ENCODE peak calls at places on chromosomes 13 and 19, in six cellular contexts. One of them, this sample, is unnamed.

GRCh38 chr13:72463561-72463960 is 263.9 kb downstream of the MZT1 start:
- DNase-seq in dorsolateral prefrontal cortex: no peak
- DNase-seq in choroid plexus epithelial cell: peak; percentile 67
- DNase-seq in lower leg skin: no peak
- DNase-seq in heart left ventricle: no peak
- DNase-seq in thoracic aorta: no peak
- DNase-seq in this sample: peak; percentile 16

GRCh38 chr19:53871448-53871847 is 3.8 kb downstream of the MYADM start:
- DNase-seq in lower leg skin: no peak
- DNase-seq in choroid plexus epithelial cell: no peak
- DNase-seq in thoracic aorta: no peak
- DNase-seq in dorsolateral prefrontal cortex: no peak
- DNase-seq in heart left ventricle: no peak
- DNase-seq in this sample: no peak

GRCh38 chr13:24995225-24995804 is 100.6 kb upstream of the PABPC3 start:
- DNase-seq in heart left ventricle: peak; percentile 28
- DNase-seq in dorsolateral prefrontal cortex: no peak
- DNase-seq in choroid plexus epithelial cell: peak; percentile 94
- DNase-seq in thoracic aorta: no peak
- DNase-seq in lower leg skin: peak; percentile 35
- DNase-seq in this sample: peak; percentile 91

GRCh38 chr19:912181-913079 is 589 bp downstream of the R3HDM4 start:
- DNase-seq in heart left ventricle: no peak
- DNase-seq in lower leg skin: no peak
- DNase-seq in dorsolateral prefrontal cortex: no peak
- DNase-seq in choroid plexus epithelial cell: no peak
- DNase-seq in thoracic aorta: no peak
- DNase-seq in this sample: no peak

GRCh38 chr13:28573595-28574373 is 78.9 kb upstream of the FLT1 start:
- DNase-seq in thoracic aorta: no peak
- DNase-seq in heart left ventricle: no peak
- DNase-seq in choroid plexus epithelial cell: no peak
- DNase-seq in dorsolateral prefrontal cortex: no peak
- DNase-seq in lower leg skin: no peak
- DNase-seq in this sample: no peak

GRCh38 chr13:99433543-99434075 is 67.7 kb upstream of the TM9SF2 start:
- DNase-seq in lower leg skin: no peak
- DNase-seq in thoracic aorta: no peak
- DNase-seq in dorsolateral prefrontal cortex: no peak
- DNase-seq in heart left ventricle: no peak
- DNase-seq in choroid plexus epithelial cell: no peak
- DNase-seq in this sample: no peak

GRCh38 chr19:41376241-41376997 is at the start of gene TMEM91:
- DNase-seq in dorsolateral prefrontal cortex: no peak
- DNase-seq in thoracic aorta: no peak
- DNase-seq in choroid plexus epithelial cell: peak; percentile 40
- DNase-seq in heart left ventricle: peak; percentile 58
- DNase-seq in lower leg skin: no peak
- DNase-seq in this sample: peak; percentile 26

GRCh38 chr13:97548736-97549135 is 114.8 kb downstream of the RAP2A start:
- DNase-seq in lower leg skin: no peak
- DNase-seq in dorsolateral prefrontal cortex: no peak
- DNase-seq in choroid plexus epithelial cell: no peak
- DNase-seq in thoracic aorta: no peak
- DNase-seq in heart left ventricle: no peak
- DNase-seq in this sample: no peak

GRCh38 chr13:71759506-71760225 is 107.3 kb downstream of the DACH1 start:
- DNase-seq in lower leg skin: no peak
- DNase-seq in dorsolateral prefrontal cortex: no peak
- DNase-seq in heart left ventricle: no peak
- DNase-seq in choroid plexus epithelial cell: no peak
- DNase-seq in thoracic aorta: no peak
- DNase-seq in this sample: no peak

GRCh38 chr19:28377077-28377476 is 835.9 kb downstream of the UQCRFS1 start:
- DNase-seq in lower leg skin: no peak
- DNase-seq in choroid plexus epithelial cell: peak; percentile 24
- DNase-seq in thoracic aorta: no peak
- DNase-seq in dorsolateral prefrontal cortex: no peak
- DNase-seq in heart left ventricle: no peak
- DNase-seq in this sample: peak; percentile 35

GRCh38 chr13:105213512-105213911 is 1322.0 kb downstream of the EFNB2 start:
- DNase-seq in thoracic aorta: no peak
- DNase-seq in heart left ventricle: no peak
- DNase-seq in choroid plexus epithelial cell: no peak
- DNase-seq in lower leg skin: no peak
- DNase-seq in dorsolateral prefrontal cortex: no peak
- DNase-seq in this sample: no peak
- TF ChIP-seq CTCF in thoracic aorta: no peak
- TF ChIP-seq CTCF in heart left ventricle: no peak
- TF ChIP-seq CTCF in choroid plexus epithelial cell: no peak
- TF ChIP-seq CTCF in lower leg skin: no peak
- TF ChIP-seq CTCF in dorsolateral prefrontal cortex: no peak
- TF ChIP-seq CTCF in this sample: no peak

GRCh38 chr19:56660381-56661105 is 11.0 kb downstream of the ZNF835 start:
- DNase-seq in heart left ventricle: peak; percentile 33
- DNase-seq in thoracic aorta: no peak
- DNase-seq in dorsolateral prefrontal cortex: no peak
- DNase-seq in lower leg skin: no peak
- DNase-seq in choroid plexus epithelial cell: no peak
- DNase-seq in this sample: no peak
- TF ChIP-seq CTCF in heart left ventricle: peak; percentile 57
- TF ChIP-seq CTCF in thoracic aorta: no peak
- TF ChIP-seq CTCF in dorsolateral prefrontal cortex: peak; percentile 43
- TF ChIP-seq CTCF in lower leg skin: no peak
- TF ChIP-seq CTCF in choroid plexus epithelial cell: no peak
- TF ChIP-seq CTCF in this sample: no peak

DNA sequence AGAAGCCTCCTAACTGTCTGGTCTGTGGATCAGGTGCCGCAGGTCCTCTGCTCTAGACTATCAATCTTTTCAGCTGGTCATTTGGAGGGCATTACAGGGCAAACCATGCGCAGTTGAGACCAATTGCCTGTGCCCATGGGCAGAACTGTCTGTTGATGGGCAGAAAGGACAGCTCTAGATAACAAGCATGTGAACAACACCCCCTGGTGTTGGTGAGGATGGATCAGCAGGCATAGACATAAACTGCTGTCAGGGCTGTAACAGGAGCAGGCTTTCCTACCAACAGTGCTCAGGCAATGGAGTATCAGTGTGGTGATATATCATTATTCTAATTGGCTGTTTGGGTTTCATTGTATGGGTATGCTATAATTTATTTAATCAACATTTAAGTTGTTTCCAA is 104.7 kb upstream of the KL start:
- DNase-seq in lower leg skin: no peak
- DNase-seq in heart left ventricle: no peak
- DNase-seq in thoracic aorta: no peak
- DNase-seq in dorsolateral prefrontal cortex: no peak
- DNase-seq in choroid plexus epithelial cell: peak; percentile 88
- DNase-seq in this sample: peak; percentile 26
- TF ChIP-seq CTCF in lower leg skin: no peak
- TF ChIP-seq CTCF in heart left ventricle: peak; percentile 35
- TF ChIP-seq CTCF in thoracic aorta: no peak
- TF ChIP-seq CTCF in dorsolateral prefrontal cortex: peak; percentile 20
- TF ChIP-seq CTCF in choroid plexus epithelial cell: peak; percentile 87
- TF ChIP-seq CTCF in this sample: peak; percentile 21

DNA sequence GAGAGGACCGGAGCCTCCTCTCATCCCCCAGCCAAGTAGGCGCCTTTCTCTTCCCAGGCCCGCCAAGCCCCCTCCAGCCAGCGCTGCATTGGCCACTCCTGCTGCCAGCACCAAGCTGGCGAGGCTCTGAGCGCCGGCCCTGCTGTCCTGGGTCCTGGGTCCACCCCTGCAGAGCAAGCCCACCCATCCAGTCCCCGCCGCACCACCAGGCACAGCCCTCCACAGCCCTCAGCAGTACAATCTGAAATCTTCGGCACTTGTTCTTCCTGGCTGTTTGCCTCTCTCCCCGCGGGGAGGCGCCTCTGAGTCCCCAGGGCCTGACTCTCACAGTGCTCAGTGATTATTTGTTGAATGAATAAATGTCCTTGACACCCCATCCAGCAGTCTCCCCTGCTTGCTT is 236.4 kb upstream of the SGCG start:
- DNase-seq in dorsolateral prefrontal cortex: no peak
- DNase-seq in lower leg skin: peak; percentile 5
- DNase-seq in choroid plexus epithelial cell: no peak
- DNase-seq in thoracic aorta: no peak
- DNase-seq in heart left ventricle: no peak
- DNase-seq in this sample: no peak
- TF ChIP-seq CTCF in dorsolateral prefrontal cortex: no peak
- TF ChIP-seq CTCF in lower leg skin: no peak
- TF ChIP-seq CTCF in choroid plexus epithelial cell: no peak
- TF ChIP-seq CTCF in thoracic aorta: no peak
- TF ChIP-seq CTCF in heart left ventricle: no peak
- TF ChIP-seq CTCF in this sample: no peak

GRCh38 chr13:94952787-94953186 is 240.4 kb upstream of the SOX21 start:
- DNase-seq in heart left ventricle: no peak
- DNase-seq in thoracic aorta: no peak
- DNase-seq in dorsolateral prefrontal cortex: no peak
- DNase-seq in lower leg skin: no peak
- DNase-seq in choroid plexus epithelial cell: no peak
- DNase-seq in this sample: no peak

GRCh38 chr13:94947965-94948371 is 235.6 kb upstream of the SOX21 start:
- DNase-seq in dorsolateral prefrontal cortex: no peak
- DNase-seq in lower leg skin: no peak
- DNase-seq in choroid plexus epithelial cell: no peak
- DNase-seq in thoracic aorta: no peak
- DNase-seq in heart left ventricle: no peak
- DNase-seq in this sample: no peak

GRCh38 chr13:94947392-94947791 is 235.0 kb upstream of the SOX21 start:
- DNase-seq in thoracic aorta: no peak
- DNase-seq in choroid plexus epithelial cell: no peak
- DNase-seq in lower leg skin: no peak
- DNase-seq in heart left ventricle: no peak
- DNase-seq in dorsolateral prefrontal cortex: no peak
- DNase-seq in this sample: no peak

DNA sequence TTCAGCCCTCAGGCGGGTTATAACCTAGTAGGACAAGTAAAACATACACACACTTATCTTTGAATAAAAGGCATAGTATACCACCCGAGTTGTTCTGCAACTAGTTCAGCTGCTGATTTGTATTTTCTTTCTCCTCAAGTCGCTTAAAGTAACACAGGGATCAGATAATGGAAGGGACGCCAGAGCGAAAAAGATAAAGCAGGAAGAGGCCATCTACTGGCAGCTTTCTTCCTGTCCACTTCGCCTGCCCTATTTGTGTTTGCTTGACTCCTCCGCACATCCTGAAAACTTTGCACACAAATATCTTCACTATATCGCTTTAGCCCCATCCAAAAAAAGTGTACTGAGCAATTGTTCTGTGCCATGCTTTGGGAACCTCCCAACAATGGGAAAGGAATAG is 238.0 kb upstream of the SOX21 start:
- DNase-seq in dorsolateral prefrontal cortex: no peak
- DNase-seq in heart left ventricle: no peak
- DNase-seq in thoracic aorta: no peak
- DNase-seq in lower leg skin: no peak
- DNase-seq in choroid plexus epithelial cell: no peak
- DNase-seq in this sample: peak; percentile 7
- TF ChIP-seq CTCF in dorsolateral prefrontal cortex: no peak
- TF ChIP-seq CTCF in heart left ventricle: no peak
- TF ChIP-seq CTCF in thoracic aorta: no peak
- TF ChIP-seq CTCF in lower leg skin: no peak
- TF ChIP-seq CTCF in choroid plexus epithelial cell: peak; percentile 24
- TF ChIP-seq CTCF in this sample: no peak